ENCODE peak calls at places on chromosomes 11 and 22, in six cellular contexts. C is K562, P is A549, R is SK-N-SH, S is H1, L is GM12878. T is an unnamed sample.

GRCh38 chr11:87712802-87713202 is 462.4 kb downstream of the RAB38 start:
- DNase-seq in C (no peak), P (no peak), R (no peak), S (no peak), L (no peak), T (no peak)

GRCh38 chr11:1748467-1749019 is 1.9 kb downstream of the IFITM10 start:
- DNase-seq in C (no peak), P (no peak), R (peak), S (no peak), L (no peak), T (no peak)

GRCh38 chr22:40175571-40176105 is 2.1 kb upstream of the TNRC6B start:
- DNase-seq in C (no peak), P (no peak), R (no peak), S (no peak), L (no peak), T (no peak)

GRCh38 chr11:123640677-123641494 is 13.5 kb downstream of the SCN3B start:
- DNase-seq in C (peak), P (peak), R (peak), S (no peak), L (no peak), T (peak)

GRCh38 chr22:49371325-49372110 is 456.2 kb downstream of the BRD1 start:
- DNase-seq in C (no peak), P (no peak), R (no peak), S (no peak), L (no peak), T (no peak)

GRCh38 chr11:27926981-27927481 is 180.9 kb downstream of the KIF18A start:
- DNase-seq in C (no peak), P (no peak), R (no peak), S (no peak), L (no peak), T (no peak)

GRCh38 chr22:20957691-20958440 is 9.2 kb upstream of the AIFM3 start:
- DNase-seq in C (no peak), P (peak), R (peak), S (no peak), L (no peak), T (no peak)

GRCh38 chr22:23289851-23290724 is 109.8 kb downstream of the BCR start:
- DNase-seq in C (peak), P (peak), R (peak), S (peak), L (no peak), T (peak)

GRCh38 chr11:19191530-19192169 is 10.1 kb downstream of the CSRP3 start:
- DNase-seq in C (no peak), P (no peak), R (peak), S (no peak), L (no peak), T (peak)

GRCh38 chr11:46554205-46555162 is 39.3 kb downstream of the AMBRA1 start:
- DNase-seq in C (no peak), P (peak), R (no peak), S (no peak), L (no peak), T (peak)

GRCh38 chr11:47002366-47002765 is 65.8 kb downstream of the CSTPP1 start:
- DNase-seq in C (no peak), P (no peak), R (no peak), S (no peak), L (no peak), T (no peak)

GRCh38 chr22:36497910-36498669 is 8.8 kb downstream of the FOXRED2 start:
- DNase-seq in C (no peak), P (no peak), R (no peak), S (no peak), L (no peak), T (no peak)
- TF ChIP-seq CHD2 in C (no peak), P (no peak), R (no peak), S (no peak), L (no peak), T (no peak)

GRCh38 chr11:73962097-73962705 is 11.4 kb downstream of the DNAJB13 start:
- DNase-seq in C (no peak), P (no peak), R (no peak), S (no peak), L (no peak), T (no peak)
- TF ChIP-seq CHD2 in C (no peak), P (no peak), R (no peak), S (no peak), L (no peak), T (no peak)

GRCh38 chr11:108341654-108342053 is 118.8 kb downstream of the ATM start:
- DNase-seq in C (no peak), P (no peak), R (no peak), S (no peak), L (no peak), T (no peak)

GRCh38 chr11:108343714-108344113 is 120.8 kb downstream of the ATM start:
- DNase-seq in C (no peak), P (no peak), R (no peak), S (no peak), L (no peak), T (no peak)

GRCh38 chr11:108338750-108339149 is 115.9 kb downstream of the ATM start:
- DNase-seq in C (no peak), P (no peak), R (no peak), S (no peak), L (no peak), T (no peak)

GRCh38 chr11:108345767-108346166 is 121.6 kb downstream of the C11orf65 start:
- DNase-seq in C (no peak), P (no peak), R (no peak), S (no peak), L (no peak), T (no peak)

GRCh38 chr11:108340958-108341357 is 118.1 kb downstream of the ATM start:
- DNase-seq in C (peak), P (peak), R (no peak), S (peak), L (no peak), T (peak)
- TF ChIP-seq CHD2 in C (no peak), P (no peak), R (no peak), S (no peak), L (no peak), T (no peak)

DNA sequence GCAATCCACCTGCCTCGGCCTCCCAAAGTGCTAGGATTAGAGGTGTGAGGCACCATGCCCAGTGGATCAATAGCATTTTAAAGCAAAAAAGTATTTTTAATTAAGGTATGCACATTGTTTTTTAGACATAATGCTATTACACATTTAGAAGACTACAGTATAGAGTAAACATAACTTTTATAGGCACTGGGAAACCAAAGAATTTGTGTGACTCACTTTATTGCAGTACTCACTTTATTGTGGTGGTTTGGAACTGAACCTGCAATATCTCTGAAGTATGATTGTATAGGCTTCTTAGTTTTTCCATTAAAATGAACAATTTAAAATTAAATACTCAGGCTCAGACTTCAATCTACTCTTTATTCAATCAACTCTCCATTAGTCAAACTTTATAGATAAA is 17.5 kb upstream of the CD3E start:
- DNase-seq in C (no peak), P (no peak), R (no peak), S (no peak), L (no peak), T (no peak)
- TF ChIP-seq CHD2 in C (no peak), P (no peak), R (no peak), S (no peak), L (no peak), T (no peak)

GRCh38 chr22:44659140-44659539 is 42.9 kb upstream of the PRR5 start:
- DNase-seq in C (no peak), P (no peak), R (peak), S (no peak), L (no peak), T (no peak)
- TF ChIP-seq CHD2 in C (no peak), P (no peak), R (no peak), S (no peak), L (no peak), T (no peak)

GRCh38 chr11:122069946-122070345 is 46.1 kb downstream of the BLID start:
- DNase-seq in C (no peak), P (no peak), R (peak), S (no peak), L (no peak), T (peak)

GRCh38 chr11:122075016-122075415 is 41.0 kb downstream of the BLID start:
- DNase-seq in C (no peak), P (no peak), R (no peak), S (no peak), L (no peak), T (no peak)

GRCh38 chr11:122074022-122074421 is 42.0 kb downstream of the BLID start:
- DNase-seq in C (no peak), P (no peak), R (no peak), S (no peak), L (no peak), T (no peak)

GRCh38 chr11:122068096-122068495 is 47.9 kb downstream of the BLID start:
- DNase-seq in C (no peak), P (no peak), R (no peak), S (no peak), L (no peak), T (no peak)

GRCh38 chr11:122071680-122072321 is 44.2 kb downstream of the BLID start:
- DNase-seq in C (no peak), P (no peak), R (no peak), S (no peak), L (no peak), T (no peak)
- TF ChIP-seq CHD2 in C (no peak), P (no peak), R (no peak), S (no peak), L (no peak), T (no peak)